ENCODE peak calls at places on chromosome 20, in four cellular contexts. D, X, Q and P are unnamed samples. For H3K4me1, the result is how much of the 10 kb centered on the place peaks cover.

GRCh38 chr20:8932192-8933150 is 136.4 kb upstream of the PLCB4 start:
- DNase-seq in Q (no peak), X (peak), D (no peak), P (peak)

GRCh38 chr20:20548527-20549266 is 163.7 kb downstream of the RALGAPA2 start:
- DNase-seq in X (no peak), Q (no peak), D (no peak), P (peak)

GRCh38 chr20:3839328-3839727 is 7.3 kb upstream of the MAVS start:
- DNase-seq in X (no peak), Q (no peak), D (no peak), P (no peak)

GRCh38 chr20:54272901-54273488 is 65.1 kb downstream of the PFDN4 start:
- DNase-seq in Q (no peak), X (no peak), D (no peak), P (no peak)

GRCh38 chr20:36585410-36586125 is 12.2 kb downstream of the TGIF2 start:
- DNase-seq in D (no peak), Q (no peak), X (no peak), P (peak)

GRCh38 chr20:43977252-43977651 is 62.6 kb downstream of the TOX2 start:
- DNase-seq in Q (no peak), D (no peak), X (peak), P (peak)

GRCh38 chr20:35663516-35663812 is 1.2 kb downstream of the CPNE1 start:
- DNase-seq in X (peak), D (no peak), Q (no peak), P (no peak)

GRCh38 chr20:19947611-19948264 is 69.4 kb upstream of the NAA20 start:
- DNase-seq in Q (no peak), X (peak), D (no peak), P (peak)

GRCh38 chr20:44901972-44902371 is 7.9 kb upstream of the PABPC1L start:
- DNase-seq in D (no peak), X (peak), Q (no peak), P (no peak)

GRCh38 chr20:2137552-2138201 is 36.0 kb downstream of the STK35 start:
- DNase-seq in Q (no peak), D (no peak), X (peak), P (no peak)

GRCh38 chr20:54167909-54168872 is 5.6 kb downstream of the CYP24A1 start:
- DNase-seq in Q (no peak), X (peak), D (no peak), P (peak)

GRCh38 chr20:47785321-47785899 is at the start of gene SULF2:
- DNase-seq in X (no peak), D (peak), Q (peak), P (no peak)

GRCh38 chr20:25584905-25585704 is at the start of gene NINL:
- DNase-seq in Q (peak), D (peak), X (peak), P (peak)

GRCh38 chr20:15838466-15838865 is 734.8 kb downstream of the KIF16B start:
- DNase-seq in Q (no peak), X (no peak), D (no peak), P (no peak)

GRCh38 chr20:41436679-41437078 is 70.1 kb upstream of the EMILIN3 start:
- DNase-seq in D (no peak), Q (no peak), X (peak), P (peak)

GRCh38 chr20:53394433-53394832 is 199.2 kb downstream of the ZNF217 start:
- DNase-seq in D (no peak), X (no peak), Q (no peak), P (no peak)

GRCh38 chr20:63750807-63751470 is 11.4 kb downstream of the SLC2A4RG start:
- DNase-seq in D (no peak), X (no peak), Q (no peak), P (no peak)

GRCh38 chr20:33811763-33812672 is 870 bp downstream of the CHMP4B start:
- DNase-seq in D (peak), X (peak), Q (peak), P (peak)

GRCh38 chr20:3843490-3843889 is 3.1 kb upstream of the MAVS start:
- DNase-seq in D (no peak), X (peak), Q (no peak), P (no peak)

GRCh38 chr20:13243826-13244376 is 22.8 kb downstream of the ISM1 start:
- DNase-seq in X (no peak), D (no peak), Q (no peak), P (peak)

GRCh38 chr20:33667245-33668086 is 723 bp downstream of the ACTL10 start:
- DNase-seq in Q (peak), X (no peak), D (peak), P (no peak)

GRCh38 chr20:49682798-49683197 is 30.9 kb downstream of the B4GALT5 start:
- DNase-seq in X (no peak), D (no peak), Q (no peak), P (no peak)

GRCh38 chr20:49677777-49678758 is 35.6 kb downstream of the B4GALT5 start:
- DNase-seq in D (no peak), X (no peak), Q (no peak), P (no peak)

GRCh38 chr20:49676581-49677291 is 36.9 kb downstream of the B4GALT5 start:
- DNase-seq in X (peak), D (no peak), Q (no peak), P (no peak)

GRCh38 chr20:49682278-49682677 is 31.4 kb downstream of the B4GALT5 start:
- DNase-seq in D (no peak), Q (no peak), X (no peak), P (no peak)

DNA sequence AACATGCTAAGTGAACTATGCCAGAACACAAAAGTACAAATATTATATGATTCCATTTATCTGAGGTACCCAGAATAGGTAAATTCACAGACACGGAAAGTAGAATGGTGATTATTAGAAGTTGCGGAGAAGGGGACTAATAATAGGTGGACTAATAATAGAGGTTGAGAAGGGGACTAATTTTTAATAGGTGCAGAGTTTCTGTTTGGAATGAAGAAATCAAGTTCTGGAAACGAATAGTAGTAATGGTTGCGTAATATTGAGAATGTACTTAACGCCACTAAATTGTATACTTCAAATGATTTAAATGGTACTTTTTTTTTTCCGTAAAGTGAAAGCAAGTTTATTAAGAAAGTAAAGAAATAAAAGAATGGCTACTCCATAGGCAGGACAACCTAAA is 33.2 kb downstream of the B4GALT5 start:
- DNase-seq in Q (no peak), D (no peak), X (no peak), P (no peak)
- H3K4me1 ChIP-seq in Q (half or more), D (under half), X (under half), P (under half)

DNA sequence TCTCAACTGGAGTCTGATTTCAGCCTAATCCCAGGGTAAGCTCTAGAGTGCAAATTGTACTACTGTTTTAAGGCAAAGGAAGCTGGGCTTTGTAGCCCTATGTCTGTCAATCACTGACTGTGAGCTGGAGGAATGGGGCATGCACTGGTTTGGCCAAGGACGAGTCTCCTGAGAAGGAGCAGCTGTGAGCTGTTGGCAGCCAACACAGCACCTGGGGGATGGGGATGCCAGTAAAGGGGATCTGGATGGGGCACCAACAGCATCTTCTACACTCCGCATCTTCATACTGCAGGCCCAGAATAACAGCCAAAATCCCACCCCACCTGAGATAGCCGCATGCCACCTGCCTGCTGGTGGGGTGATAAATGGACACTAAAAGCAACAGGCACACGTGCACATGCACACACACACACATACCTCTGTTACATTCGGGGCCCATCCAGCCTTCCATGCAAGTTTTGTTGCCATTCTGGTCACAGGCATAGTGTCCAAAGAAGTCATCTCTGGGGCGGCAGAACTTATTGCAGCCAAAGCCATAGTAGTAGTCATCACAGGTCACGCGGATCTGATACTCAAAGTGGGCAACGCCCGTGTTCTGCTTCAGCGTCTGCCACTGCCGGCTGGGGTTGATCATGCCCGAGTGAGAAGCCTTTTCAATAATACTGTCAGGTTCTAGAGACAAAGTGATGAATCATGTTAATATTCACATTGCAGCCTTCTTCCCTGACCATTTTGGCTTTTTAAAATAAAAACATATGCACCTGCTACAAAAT is 15.6 kb downstream of the JAG1 start:
- DNase-seq in D (no peak), X (no peak), Q (no peak), P (no peak)
- H3K4me1 ChIP-seq in D (under half), X (under half), Q (half or more), P (under half)

GRCh38 chr20:62367483-62368302 is 581 bp upstream of the LAMA5 start:
- DNase-seq in Q (peak), X (no peak), D (no peak), P (no peak)
- H3K4me1 ChIP-seq in Q (half or more), X (half or more), D (under half), P (under half)

GRCh38 chr20:10660661-10661060 is 13.1 kb downstream of the JAG1 start:
- DNase-seq in D (no peak), Q (peak), X (no peak), P (no peak)
- H3K4me1 ChIP-seq in D (under half), Q (half or more), X (under half), P (under half)

GRCh38 chr20:23763345-23763744 is 12.6 kb upstream of the CST1 start:
- DNase-seq in D (no peak), Q (no peak), X (no peak), P (no peak)

GRCh38 chr20:23770384-23770783 is 19.6 kb upstream of the CST1 start:
- DNase-seq in X (no peak), Q (no peak), D (no peak), P (no peak)

GRCh38 chr20:23766531-23766930 is 15.8 kb upstream of the CST1 start:
- DNase-seq in D (no peak), Q (no peak), X (no peak), P (no peak)

GRCh38 chr20:23765578-23765977 is 14.8 kb upstream of the CST1 start:
- DNase-seq in D (no peak), X (no peak), Q (no peak), P (no peak)
- H3K4me1 ChIP-seq in D (under half), X (under half), Q (under half), P (under half)

GRCh38 chr20:31842471-31843157 is 2.8 kb downstream of the FOXS1 start:
- DNase-seq in D (no peak), Q (peak), X (peak), P (no peak)
- H3K4me1 ChIP-seq in D (under half), Q (under half), X (half or more), P (under half)